ENCODE peak calls at places on chromosomes 3 and 15, in nine cellular contexts. A is kidney epithelial cell, K is fibroblast of lung, C is nephron progenitor cell, X is K562, B is BE2C, E is HepG2, Z is brain microvascular endothelial cell, N is upper lobe of right lung. F is an unnamed sample.

GRCh38 chr3:184133840-184134745 is 1.1 kb upstream of the EIF2B5 start:
- DNase-seq in E (peak), K (peak), A (no peak), B (peak), X (peak), Z (peak), C (peak), N (peak), F (peak)

GRCh38 chr15:99051308-99051707 is 43.7 kb upstream of the PGPEP1L start:
- DNase-seq in A (no peak), N (no peak), X (no peak), K (no peak), E (no peak), Z (no peak), B (no peak), C (no peak), F (no peak)

GRCh38 chr3:172461530-172462138 is 13.4 kb upstream of the GHSR start:
- DNase-seq in N (no peak), E (peak), X (peak), B (no peak), C (no peak), Z (no peak), A (no peak), K (peak), F (peak)

GRCh38 chr3:194556086-194557056 is 69.6 kb upstream of the ATP13A3 start:
- DNase-seq in N (peak), A (no peak), K (peak), C (no peak), E (peak), X (peak), B (no peak), Z (no peak), F (peak)

GRCh38 chr3:49734752-49735151 is 11.0 kb upstream of the GMPPB start:
- DNase-seq in X (no peak), K (no peak), B (no peak), C (no peak), Z (no peak), N (no peak), E (no peak), A (no peak), F (no peak)

GRCh38 chr3:111301238-111301798 is 229.7 kb downstream of the NECTIN3 start:
- DNase-seq in A (no peak), E (no peak), B (no peak), C (no peak), Z (no peak), K (no peak), X (no peak), N (no peak), F (no peak)

GRCh38 chr3:86990171-86990733 is 697 bp downstream of the VGLL3 start:
- DNase-seq in Z (no peak), E (no peak), N (peak), K (peak), X (no peak), C (peak), B (no peak), A (no peak), F (peak)

GRCh38 chr3:108099679-108100428 is 9.0 kb upstream of the CD47 start:
- DNase-seq in A (no peak), X (peak), B (no peak), C (no peak), K (no peak), E (no peak), Z (no peak), N (peak), F (no peak)

GRCh38 chr3:99639579-99639978 is 1.2 kb downstream of the COL8A1 start:
- DNase-seq in E (no peak), C (no peak), K (peak), Z (no peak), X (no peak), N (no peak), A (no peak), B (no peak), F (no peak)

GRCh38 chr3:178629430-178630178 is 93.4 kb downstream of the KCNMB2 start:
- DNase-seq in B (no peak), N (no peak), K (no peak), Z (no peak), X (no peak), A (no peak), E (no peak), C (no peak), F (no peak)

GRCh38 chr15:23647421-23648375 is at the start of gene MAGEL2:
- DNase-seq in C (peak), X (no peak), E (no peak), B (no peak), N (no peak), Z (no peak), K (peak), A (no peak), F (no peak)

GRCh38 chr15:84929795-84930371 is 45.4 kb downstream of the SLC28A1 start:
- DNase-seq in C (no peak), Z (peak), B (peak), N (no peak), X (peak), K (peak), A (peak), E (peak), F (peak)

GRCh38 chr15:22913646-22914380 is 66.4 kb downstream of the CYFIP1 start:
- DNase-seq in C (no peak), E (no peak), Z (no peak), A (no peak), K (no peak), B (no peak), X (no peak), N (no peak), F (no peak)

GRCh38 chr3:114624676-114625181 is 330.9 kb downstream of the TIGIT start:
- DNase-seq in N (peak), B (peak), Z (peak), X (no peak), K (peak), E (peak), C (peak), A (peak), F (peak)

GRCh38 chr3:141368925-141369794 is 856 bp downstream of the ZBTB38 start:
- DNase-seq in Z (peak), A (no peak), N (no peak), C (no peak), B (no peak), E (no peak), K (peak), X (peak), F (peak)

GRCh38 chr15:60551781-60552161 is 72.8 kb upstream of the ICE2 start:
- DNase-seq in A (no peak), X (no peak), K (no peak), C (no peak), Z (no peak), B (no peak), N (no peak), E (no peak), F (peak)

GRCh38 chr3:38644016-38644661 is 5.3 kb downstream of the SCN5A start:
- DNase-seq in X (no peak), N (no peak), A (no peak), K (no peak), E (no peak), Z (no peak), B (no peak), C (no peak), F (no peak)

GRCh38 chr3:4532535-4533112 is 39.5 kb downstream of the ITPR1 start:
- DNase-seq in X (no peak), Z (no peak), A (no peak), B (no peak), E (no peak), C (no peak), K (no peak), N (no peak), F (no peak)

GRCh38 chr3:114111060-114111790 is 54.7 kb downstream of the QTRT2 start:
- DNase-seq in Z (no peak), C (no peak), B (no peak), A (no peak), X (no peak), E (no peak), K (no peak), N (no peak), F (no peak)

GRCh38 chr3:156817931-156818765 is 8.0 kb upstream of the LEKR1 start:
- DNase-seq in N (no peak), E (no peak), A (no peak), Z (no peak), K (no peak), X (no peak), B (no peak), C (no peak), F (peak)

GRCh38 chr3:110752307-110752706 is 319.3 kb upstream of the NECTIN3 start:
- DNase-seq in Z (no peak), E (no peak), N (no peak), B (no peak), K (no peak), A (no peak), C (no peak), X (no peak), F (no peak)

GRCh38 chr3:160757624-160758106 is 1.6 kb downstream of the PPM1L start:
- DNase-seq in A (no peak), Z (no peak), N (no peak), B (no peak), X (no peak), E (no peak), C (no peak), K (no peak), F (no peak)

GRCh38 chr15:77031376-77032050 is 36.6 kb downstream of the PSTPIP1 start:
- DNase-seq in C (no peak), B (peak), E (peak), Z (no peak), N (peak), X (no peak), A (no peak), K (no peak), F (no peak)

GRCh38 chr3:6608843-6609242 is 252.1 kb upstream of the GRM7 start:
- DNase-seq in K (no peak), B (no peak), N (no peak), E (no peak), C (no peak), Z (no peak), X (no peak), A (no peak), F (no peak)

GRCh38 chr3:29697989-29698388 is 417.1 kb downstream of the RBMS3 start:
- DNase-seq in E (no peak), X (no peak), K (peak), A (no peak), B (no peak), C (no peak), Z (peak), N (no peak), F (peak)

GRCh38 chr15:101355678-101356464 is 60.8 kb upstream of the SNRPA1 start:
- DNase-seq in B (no peak), X (no peak), E (no peak), A (no peak), N (no peak), C (no peak), Z (no peak), K (no peak), F (no peak)

GRCh38 chr15:92155941-92156340 is 237.7 kb upstream of the ST8SIA2 start:
- DNase-seq in A (no peak), B (no peak), C (no peak), N (no peak), X (no peak), Z (no peak), K (no peak), E (no peak), F (no peak)

GRCh38 chr15:72994778-72995177 is 57.5 kb upstream of the NEO1 start:
- DNase-seq in B (no peak), C (no peak), A (no peak), E (no peak), X (no peak), K (no peak), N (no peak), Z (no peak), F (no peak)

GRCh38 chr15:57528940-57529565 is 62.7 kb upstream of the MYZAP start:
- DNase-seq in Z (no peak), A (no peak), X (no peak), E (no peak), K (no peak), C (no peak), B (no peak), N (no peak), F (no peak)
- TF ChIP-seq CTCF in Z (no peak), A (no peak), X (no peak), E (no peak), K (no peak), C (no peak), B (no peak), N (no peak), F (no peak)

GRCh38 chr3:43559961-43560360 is 61.9 kb downstream of the ANO10 start:
- DNase-seq in K (no peak), C (no peak), Z (no peak), A (no peak), X (no peak), E (no peak), N (no peak), B (no peak), F (no peak)
- TF ChIP-seq CTCF in K (no peak), C (no peak), Z (no peak), A (no peak), X (peak), E (peak), N (no peak), B (no peak), F (no peak)

GRCh38 chr15:40430271-40430805 is 10.4 kb upstream of the BAHD1 start:
- DNase-seq in E (no peak), K (peak), C (peak), N (no peak), B (no peak), Z (no peak), X (peak), A (no peak), F (peak)
- TF ChIP-seq CTCF in E (no peak), K (no peak), C (no peak), N (no peak), B (no peak), Z (no peak), X (no peak), A (no peak), F (no peak)

GRCh38 chr3:127003175-127003555 is 20.2 kb downstream of the PLXNA1 start:
- DNase-seq in A (no peak), E (no peak), B (no peak), K (no peak), Z (no peak), C (no peak), N (no peak), X (no peak), F (no peak)

GRCh38 chr3:127001486-127002194 is 18.7 kb downstream of the PLXNA1 start:
- DNase-seq in C (no peak), N (no peak), K (no peak), B (no peak), A (no peak), Z (no peak), X (no peak), E (no peak), F (no peak)

GRCh38 chr3:127003601-127004280 is 20.8 kb downstream of the PLXNA1 start:
- DNase-seq in N (no peak), Z (no peak), C (no peak), X (no peak), K (no peak), A (no peak), E (no peak), B (no peak), F (no peak)

GRCh38 chr3:127000792-127001191 is 17.9 kb downstream of the PLXNA1 start:
- DNase-seq in C (no peak), B (no peak), E (no peak), N (no peak), A (no peak), K (no peak), Z (no peak), X (no peak), F (no peak)

DNA sequence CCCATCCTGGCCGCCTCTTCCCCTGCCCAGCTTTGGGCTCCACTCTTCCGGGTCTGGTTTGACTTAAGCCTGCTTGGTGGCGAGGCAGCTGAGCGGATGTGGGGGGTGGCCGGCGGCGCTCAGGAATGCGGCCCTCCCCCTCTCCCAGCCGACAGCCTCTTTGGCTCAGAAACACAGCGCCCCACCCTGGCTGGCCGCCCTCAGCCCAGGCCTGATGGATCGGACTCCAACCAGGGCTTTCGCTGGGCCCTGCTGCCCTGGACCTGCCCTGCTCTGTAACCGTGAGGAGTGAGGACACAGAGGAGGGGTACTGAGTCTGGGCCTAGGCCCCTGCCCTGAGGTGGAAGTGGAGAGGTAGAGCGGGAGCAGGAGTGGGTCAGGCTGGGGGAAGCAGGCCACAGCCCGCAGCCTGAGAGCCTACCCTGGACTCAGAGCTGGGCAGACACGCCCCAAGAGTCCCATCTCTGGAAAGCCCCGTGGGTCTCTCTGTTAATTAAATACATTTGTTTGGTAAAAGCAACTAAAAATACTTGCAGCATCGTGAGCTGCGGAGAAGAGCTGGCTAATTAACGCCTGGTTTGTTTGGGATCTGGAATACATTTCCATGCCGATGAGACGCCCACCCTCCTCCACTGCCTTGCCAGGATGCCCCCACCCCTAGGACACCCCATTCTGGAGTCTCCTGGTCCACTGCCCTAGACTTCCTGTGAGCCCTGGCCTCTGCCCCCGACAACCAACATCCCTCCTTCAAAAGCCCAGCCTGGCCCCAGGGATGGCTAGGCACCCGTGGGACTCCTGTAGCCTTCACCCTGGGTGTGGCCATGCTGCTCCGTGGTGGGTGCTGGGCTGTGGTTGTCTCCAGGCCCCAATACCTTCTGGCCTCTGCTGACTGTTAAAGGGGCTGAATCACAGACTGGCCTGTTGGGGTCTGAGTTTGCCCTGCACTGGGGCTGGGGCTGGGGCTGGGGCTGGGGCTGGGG is 19.6 kb downstream of the PLXNA1 start:
- DNase-seq in Z (peak), C (peak), K (peak), E (no peak), B (peak), X (peak), A (peak), N (peak), F (peak)
- TF ChIP-seq CTCF in Z (peak), C (peak), K (no peak), E (no peak), B (peak), X (peak), A (peak), N (peak), F (no peak)

GRCh38 chr15:89299896-89300295 is 34.7 kb downstream of the POLG start:
- DNase-seq in B (no peak), X (no peak), N (no peak), K (peak), C (no peak), Z (peak), A (no peak), E (no peak), F (peak)
- TF ChIP-seq CTCF in B (peak), X (no peak), N (peak), K (peak), C (no peak), Z (peak), A (no peak), E (peak), F (no peak)

DNA sequence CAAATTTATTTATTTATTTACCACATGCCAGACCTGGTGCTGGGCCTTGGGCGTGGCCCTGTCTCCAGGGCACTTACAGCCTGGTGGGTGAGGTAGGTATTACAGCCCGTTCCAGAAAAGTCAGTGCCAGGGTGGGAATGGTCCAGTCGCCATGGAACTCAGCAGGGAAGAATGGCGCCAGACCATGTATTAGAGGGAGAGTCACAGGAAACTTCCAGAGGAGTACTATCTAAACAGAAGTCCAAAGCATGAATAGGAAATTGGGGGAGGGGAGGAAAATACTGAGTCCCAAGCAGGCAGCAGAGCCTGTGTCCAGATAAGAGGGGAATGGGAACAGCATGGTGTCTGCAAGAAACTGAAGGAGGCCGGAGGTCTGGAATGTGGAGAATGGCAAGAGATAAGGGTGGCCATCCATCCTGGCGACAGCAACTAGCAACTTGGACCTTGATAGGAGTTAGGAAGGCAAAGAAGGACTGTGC is 27.0 kb downstream of the SH3BP5 start:
- DNase-seq in X (peak), A (no peak), K (peak), Z (no peak), E (no peak), N (no peak), B (peak), C (no peak), F (no peak)
- TF ChIP-seq CTCF in X (peak), A (peak), K (peak), Z (peak), E (no peak), N (peak), B (peak), C (peak), F (peak)